ENCODE peak calls at places on chromosomes 4 and X, in nine cellular contexts. H is iPS DF 6.9, O is tibial artery, V is uterus, Q is AG10803, M is Peyer's patch, J is breast epithelium, Y is fibroblast of mammary gland, S is GM12878. C is an unnamed sample.

GRCh38 chr4:148238086-148238485 is 204.1 kb downstream of the NR3C2 start:
- DNase-seq in M (no peak), O (no peak), Y (peak), S (no peak), H (no peak), V (no peak), Q (peak), J (no peak), C (no peak)

GRCh38 chr4:57492479-57492878 is 382.3 kb upstream of the IGFBP7 start:
- DNase-seq in Y (no peak), H (no peak), M (no peak), J (no peak), S (no peak), V (no peak), O (no peak), Q (no peak), C (no peak)

GRCh38 chrX:13778916-13779315 is 38.0 kb downstream of the GPM6B start:
- DNase-seq in V (no peak), J (no peak), H (no peak), S (no peak), O (no peak), M (no peak), Q (peak), Y (peak), C (no peak)

GRCh38 chr4:57374866-57375595 is 264.8 kb upstream of the IGFBP7 start:
- DNase-seq in M (no peak), Q (peak), V (no peak), S (no peak), O (no peak), J (no peak), Y (no peak), H (no peak), C (no peak)

GRCh38 chrX:97858592-97858991 is 974.9 kb downstream of the RPA4 start:
- DNase-seq in O (no peak), Q (no peak), H (no peak), Y (no peak), V (no peak), M (no peak), J (no peak), S (no peak), C (no peak)

GRCh38 chrX:9995855-9996339 is 28.7 kb downstream of the CLDN34 start:
- DNase-seq in Q (peak), O (peak), M (peak), Y (peak), S (no peak), J (peak), V (peak), H (no peak), C (peak)

GRCh38 chr4:67126115-67126514 is 419.2 kb downstream of the CENPC start:
- DNase-seq in O (no peak), V (no peak), H (no peak), S (no peak), Y (no peak), J (no peak), Q (no peak), M (no peak), C (no peak)

GRCh38 chrX:96591418-96591817 is 93.2 kb upstream of the DIAPH2 start:
- DNase-seq in M (no peak), O (no peak), J (no peak), Q (peak), H (no peak), V (no peak), S (no peak), Y (no peak), C (no peak)

GRCh38 chrX:129690435-129690834 is 35.7 kb upstream of the APLN start:
- DNase-seq in Q (peak), O (peak), H (no peak), J (no peak), M (no peak), V (no peak), Y (peak), S (no peak), C (peak)

GRCh38 chr4:182190306-182190705 is 52.9 kb upstream of the TENM3 start:
- DNase-seq in H (no peak), S (no peak), O (no peak), Y (peak), Q (no peak), V (no peak), J (no peak), M (no peak), C (no peak)

GRCh38 chr4:37891221-37892159 is 606 bp downstream of the TBC1D1 start:
- DNase-seq in O (peak), H (no peak), Q (no peak), J (no peak), S (peak), V (peak), Y (peak), M (peak), C (peak)

GRCh38 chrX:150200820-150201287 is 162.3 kb upstream of the MAMLD1 start:
- DNase-seq in Q (peak), S (peak), Y (peak), O (peak), H (no peak), V (peak), J (peak), M (no peak), C (no peak)

GRCh38 chr4:39061450-39061849 is 582 bp upstream of the KLHL5 start:
- DNase-seq in S (no peak), Y (no peak), J (no peak), H (no peak), O (no peak), V (no peak), Q (no peak), M (no peak), C (no peak)

GRCh38 chr4:39062499-39062898 is 467 bp downstream of the KLHL5 start:
- DNase-seq in J (no peak), Q (peak), Y (peak), H (no peak), M (no peak), O (no peak), S (no peak), V (no peak), C (no peak)

GRCh38 chr4:39066371-39066770 is 4.3 kb downstream of the KLHL5 start:
- DNase-seq in J (no peak), O (no peak), V (no peak), S (no peak), H (no peak), M (no peak), Q (no peak), Y (no peak), C (no peak)

GRCh38 chr4:39067031-39067430 is 5.0 kb downstream of the KLHL5 start:
- DNase-seq in M (no peak), S (no peak), H (no peak), Q (no peak), V (no peak), J (no peak), Y (no peak), O (no peak), C (no peak)

GRCh38 chr4:39062094-39062493 is at the start of gene KLHL5:
- DNase-seq in O (no peak), S (no peak), V (no peak), J (no peak), M (no peak), Y (peak), H (peak), Q (no peak), C (no peak)
- H3K4me3 ChIP-seq in O (no peak), S (no peak), V (no peak), J (no peak), M (no peak), Y (no peak), H (no peak), Q (no peak), C (no peak)

GRCh38 chrX:49040376-49040955 is 2.7 kb downstream of the TFE3 start:
- DNase-seq in Q (peak), V (no peak), S (no peak), H (no peak), J (no peak), M (no peak), Y (peak), O (no peak), C (no peak)
- H3K4me3 ChIP-seq in Q (peak), V (peak), S (peak), H (peak), J (peak), M (peak), Y (peak), O (peak), C (peak)

DNA sequence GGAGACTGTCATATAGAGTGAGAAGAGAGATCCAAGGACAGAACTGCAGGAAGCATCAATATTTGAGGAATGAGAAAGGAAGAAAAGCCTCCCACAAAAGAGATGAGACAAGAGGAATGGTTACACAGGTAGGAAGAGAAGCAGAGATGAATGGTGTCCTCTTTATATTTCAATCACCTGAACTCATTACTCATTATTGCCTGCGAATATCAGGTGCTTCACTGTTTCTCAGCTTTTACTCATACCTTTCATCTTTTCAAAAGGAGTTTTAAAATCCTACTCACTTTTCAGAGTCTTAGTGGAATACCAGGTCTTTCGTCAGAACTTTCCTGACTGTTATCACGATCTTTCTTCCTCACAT is 14.9 kb upstream of the SEC24D start:
- DNase-seq in Y (no peak), J (no peak), Q (no peak), O (no peak), V (no peak), S (no peak), M (no peak), H (no peak), C (no peak)
- H3K4me3 ChIP-seq in Y (no peak), J (peak), Q (peak), O (peak), V (peak), S (peak), M (peak), H (peak), C (peak)

GRCh38 chr4:102761902-102762301 is 1.1 kb upstream of the MANBA start:
- DNase-seq in Q (no peak), H (no peak), S (no peak), O (no peak), V (no peak), M (no peak), J (no peak), Y (no peak), C (no peak)
- H3K4me3 ChIP-seq in Q (no peak), H (no peak), S (peak), O (peak), V (peak), M (peak), J (no peak), Y (peak), C (peak)

DNA sequence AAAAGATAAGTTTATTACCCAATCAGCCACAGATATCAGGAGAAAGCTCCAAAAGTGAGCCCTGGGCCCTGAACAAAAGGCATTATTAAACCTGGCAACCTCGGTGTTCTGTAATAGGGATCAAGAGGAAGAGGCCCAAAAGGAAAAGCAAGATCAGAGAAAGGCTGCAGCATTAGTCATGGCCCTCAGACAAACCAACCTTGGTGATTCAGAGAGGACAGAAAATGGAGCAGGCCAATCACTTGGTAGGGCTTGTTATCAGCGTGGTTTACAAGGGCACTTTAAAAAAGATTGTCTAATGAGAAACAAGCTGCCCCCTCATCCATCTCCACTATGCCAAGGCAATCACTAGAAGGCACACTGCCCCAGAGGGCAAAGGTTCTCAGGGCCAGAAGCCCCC is 75.7 kb downstream of the AGTR2 start:
- DNase-seq in Y (peak), O (no peak), M (no peak), S (no peak), J (no peak), V (no peak), H (no peak), Q (peak), C (no peak)
- H3K4me3 ChIP-seq in Y (no peak), O (no peak), M (no peak), S (no peak), J (no peak), V (no peak), H (no peak), Q (no peak), C (no peak)

GRCh38 chrX:153900806-153901752 is 3.4 kb upstream of the AVPR2 start:
- DNase-seq in M (no peak), Q (peak), J (no peak), V (peak), H (no peak), Y (peak), O (peak), S (peak), C (peak)
- H3K4me3 ChIP-seq in M (no peak), Q (no peak), J (no peak), V (no peak), H (no peak), Y (no peak), O (no peak), S (no peak), C (no peak)

GRCh38 chrX:51395807-51396728 is 63.4 kb downstream of the NUDT10 start:
- DNase-seq in Q (no peak), M (no peak), O (no peak), V (peak), H (no peak), S (no peak), J (peak), Y (no peak), C (no peak)
- H3K4me3 ChIP-seq in Q (peak), M (peak), O (peak), V (peak), H (peak), S (no peak), J (peak), Y (peak), C (peak)

GRCh38 chr4:165335163-165335703 is 7.8 kb downstream of the MSMO1 start:
- DNase-seq in M (no peak), S (no peak), H (no peak), Y (no peak), J (no peak), Q (no peak), O (no peak), V (no peak), C (no peak)
- H3K4me3 ChIP-seq in M (no peak), S (peak), H (no peak), Y (no peak), J (no peak), Q (no peak), O (no peak), V (no peak), C (no peak)

DNA sequence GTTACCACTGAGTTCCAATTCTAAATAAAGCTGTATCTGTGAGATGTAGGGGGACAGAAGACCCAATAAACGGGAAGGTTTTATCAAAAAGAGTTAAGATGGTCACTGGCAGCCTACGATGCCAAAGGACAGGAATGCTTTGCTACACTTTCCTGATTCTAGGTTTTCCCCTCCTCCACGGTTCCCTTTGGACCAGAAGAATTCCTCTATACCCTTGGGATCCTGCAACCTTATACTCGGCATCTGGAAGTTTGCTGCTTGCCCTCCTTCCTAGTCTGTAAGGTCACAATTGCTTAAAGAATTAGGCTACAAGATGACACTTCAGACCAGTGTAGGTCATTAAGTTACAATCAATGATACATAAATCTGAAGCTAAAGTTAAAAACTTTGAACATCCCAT is 64.3 kb downstream of the SCML2 start:
- DNase-seq in M (no peak), O (no peak), J (no peak), S (no peak), H (peak), Y (peak), V (no peak), Q (peak), C (no peak)
- H3K4me3 ChIP-seq in M (no peak), O (no peak), J (no peak), S (no peak), H (no peak), Y (no peak), V (no peak), Q (no peak), C (no peak)

DNA sequence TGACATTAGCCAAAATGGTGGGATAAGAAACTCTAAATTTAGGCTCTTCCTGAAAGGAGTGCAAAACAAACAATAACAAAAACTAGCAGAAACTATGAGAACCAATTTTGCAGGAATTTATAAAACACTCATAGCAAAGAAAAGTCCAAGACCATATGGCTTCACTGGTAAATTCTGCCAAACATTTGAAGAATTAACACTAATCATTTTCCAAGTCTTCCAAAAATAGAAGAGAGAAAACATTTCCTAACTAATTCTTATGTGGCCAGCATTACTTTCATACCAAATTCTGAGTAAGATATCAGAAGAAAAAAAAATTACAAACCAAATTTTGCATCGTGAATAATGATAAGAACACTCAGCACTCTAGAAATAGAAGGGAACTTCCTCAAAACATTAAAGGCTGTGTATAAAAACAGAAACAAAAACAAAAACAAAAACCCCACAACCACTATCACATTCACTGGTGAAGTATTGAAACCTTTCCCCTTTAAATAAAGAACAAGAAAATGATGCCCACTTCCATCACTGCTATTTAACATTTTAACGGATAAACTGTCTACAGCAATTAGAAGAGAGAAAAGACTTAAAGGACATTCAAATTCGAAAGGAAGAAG is 524.3 kb upstream of the GALNTL6 start:
- DNase-seq in H (no peak), Q (no peak), M (no peak), J (no peak), Y (no peak), O (no peak), V (no peak), S (no peak), C (no peak)
- H3K4me3 ChIP-seq in H (no peak), Q (no peak), M (no peak), J (no peak), Y (no peak), O (no peak), V (no peak), S (no peak), C (no peak)